ENCODE peak calls at places on chromosome 21, in five cellular contexts. O is HepG2, F is K562, R is SK-N-SH, G is HCT116. J is an unnamed sample.

GRCh38 chr21:46125846-46126301 is 28.0 kb downstream of the COL6A2 start:
- DNase-seq in O (no peak), R (no peak), F (no peak), G (no peak), J (no peak)

GRCh38 chr21:33025471-33026298 is at the start of gene OLIG2:
- DNase-seq in F (peak), R (peak), O (no peak), G (no peak), J (no peak)

GRCh38 chr21:37204580-37204979 is 62.6 kb downstream of the VPS26C start:
- DNase-seq in O (no peak), G (no peak), F (no peak), R (no peak), J (no peak)

GRCh38 chr21:38170283-38170682 is 86.5 kb upstream of the KCNJ15 start:
- DNase-seq in F (no peak), G (no peak), R (no peak), O (no peak), J (no peak)

GRCh38 chr21:38159355-38159754 is 97.4 kb upstream of the KCNJ15 start:
- DNase-seq in R (peak), G (peak), O (peak), F (peak), J (peak)

GRCh38 chr21:33251119-33251518 is 15.0 kb upstream of the IL10RB start:
- DNase-seq in G (no peak), R (no peak), O (no peak), F (no peak), J (no peak)

GRCh38 chr21:33075128-33075527 is 5.2 kb downstream of the OLIG1 start:
- DNase-seq in F (no peak), O (no peak), R (no peak), G (no peak), J (no peak)

GRCh38 chr21:44812640-44813039 is 5.2 kb downstream of the SUMO3 start:
- DNase-seq in R (no peak), F (no peak), G (no peak), O (no peak), J (no peak)

GRCh38 chr21:39715804-39716397 is 29.1 kb upstream of the IGSF5 start:
- DNase-seq in O (peak), G (peak), F (peak), R (peak), J (no peak)

GRCh38 chr21:25507522-25507921 is 99.8 kb downstream of the MRPL39 start:
- DNase-seq in G (no peak), F (no peak), R (no peak), O (no peak), J (no peak)

DNA sequence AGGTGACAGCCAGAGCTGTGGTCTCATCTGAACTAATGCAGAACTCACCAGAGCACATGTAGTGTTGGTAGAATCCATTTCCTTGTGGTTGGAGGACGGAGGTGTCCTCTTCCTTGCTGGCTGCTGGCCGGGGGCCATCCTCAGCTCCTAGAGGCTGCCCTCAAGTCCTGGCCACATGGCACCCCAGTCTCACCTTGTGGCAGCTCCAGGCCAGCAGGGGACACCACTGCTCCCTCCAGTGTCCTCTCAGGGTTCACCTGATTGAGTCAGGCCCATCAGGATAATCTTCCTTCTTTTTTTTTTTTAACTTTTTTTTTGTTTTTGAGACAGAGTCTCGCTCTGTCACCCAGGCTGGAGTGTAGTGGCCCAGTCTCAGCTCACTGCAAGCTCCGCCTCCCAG is 2.9 kb downstream of the KCNE1 start:
- DNase-seq in O (no peak), G (no peak), R (no peak), F (no peak), J (no peak)
- TF ChIP-seq POLR2AphosphoS5 in O (no peak), G (no peak), R (no peak), F (no peak), J (no peak)

DNA sequence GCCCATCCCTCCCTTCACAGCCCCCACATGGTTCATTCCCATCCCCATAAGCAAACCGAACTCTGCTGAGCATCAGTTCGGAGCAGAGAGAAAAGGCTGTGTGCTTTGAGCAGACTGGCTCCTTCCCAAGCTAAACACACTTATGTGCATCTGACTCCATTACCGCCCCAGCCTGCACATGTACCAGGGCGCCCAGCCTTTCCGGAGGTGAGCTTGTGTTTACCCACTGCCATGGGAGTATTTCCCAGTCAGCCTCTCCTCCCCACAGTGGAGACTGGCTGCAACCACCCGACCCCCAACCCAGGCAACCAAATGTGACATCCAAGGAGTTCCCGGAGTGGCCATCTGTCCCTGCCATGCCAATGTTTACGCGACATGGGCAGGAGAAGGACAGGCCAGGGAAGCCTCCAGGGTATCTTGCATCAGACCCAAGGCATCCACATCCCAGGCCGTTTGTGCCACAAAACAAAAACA is 9.4 kb downstream of the TIAM1 start:
- DNase-seq in G (no peak), F (no peak), R (peak), O (no peak), J (no peak)
- TF ChIP-seq SIN3A in G (no peak), F (no peak), R (no peak), O (no peak), J (no peak)

GRCh38 chr21:26845066-26845749 is at the start of gene ADAMTS1:
- DNase-seq in R (peak), G (no peak), O (peak), F (no peak), J (no peak)
- TF ChIP-seq POLR2AphosphoS5 in R (peak), G (no peak), O (no peak), F (no peak), J (no peak)

DNA sequence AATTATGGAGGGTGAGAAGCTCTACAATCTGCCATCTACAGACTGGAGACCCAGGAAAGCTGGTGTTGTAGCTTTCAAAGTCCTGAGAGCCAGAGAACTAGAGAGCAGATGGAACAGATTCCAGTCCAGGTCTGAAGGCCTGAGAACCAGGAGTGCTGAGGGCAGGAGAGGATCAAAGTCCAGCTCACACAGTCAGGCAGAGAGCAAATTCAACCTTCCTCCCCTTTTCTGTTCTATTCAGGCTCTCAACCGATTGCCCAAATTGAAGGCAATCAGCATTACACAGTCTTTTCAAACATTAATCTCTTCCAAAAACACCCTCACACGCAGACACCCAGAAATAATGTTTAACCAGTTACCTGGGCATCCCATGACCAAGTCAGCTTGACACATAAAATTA is 2.5 kb upstream of the TMPRSS2 start:
- DNase-seq in G (no peak), F (no peak), O (peak), R (no peak), J (no peak)
- TF ChIP-seq SIN3A in G (no peak), F (no peak), O (no peak), R (no peak), J (no peak)

GRCh38 chr21:43645414-43645891 is 13.8 kb downstream of the HSF2BP start:
- DNase-seq in O (peak), R (no peak), G (no peak), F (peak), J (peak)

GRCh38 chr21:43648171-43648570 is 11.1 kb downstream of the HSF2BP start:
- DNase-seq in O (no peak), G (no peak), R (no peak), F (no peak), J (no peak)

GRCh38 chr21:43644609-43645008 is 14.7 kb downstream of the HSF2BP start:
- DNase-seq in F (peak), O (no peak), G (no peak), R (no peak), J (no peak)

GRCh38 chr21:43645987-43646386 is 13.3 kb downstream of the HSF2BP start:
- DNase-seq in O (no peak), F (peak), R (no peak), G (no peak), J (no peak)

DNA sequence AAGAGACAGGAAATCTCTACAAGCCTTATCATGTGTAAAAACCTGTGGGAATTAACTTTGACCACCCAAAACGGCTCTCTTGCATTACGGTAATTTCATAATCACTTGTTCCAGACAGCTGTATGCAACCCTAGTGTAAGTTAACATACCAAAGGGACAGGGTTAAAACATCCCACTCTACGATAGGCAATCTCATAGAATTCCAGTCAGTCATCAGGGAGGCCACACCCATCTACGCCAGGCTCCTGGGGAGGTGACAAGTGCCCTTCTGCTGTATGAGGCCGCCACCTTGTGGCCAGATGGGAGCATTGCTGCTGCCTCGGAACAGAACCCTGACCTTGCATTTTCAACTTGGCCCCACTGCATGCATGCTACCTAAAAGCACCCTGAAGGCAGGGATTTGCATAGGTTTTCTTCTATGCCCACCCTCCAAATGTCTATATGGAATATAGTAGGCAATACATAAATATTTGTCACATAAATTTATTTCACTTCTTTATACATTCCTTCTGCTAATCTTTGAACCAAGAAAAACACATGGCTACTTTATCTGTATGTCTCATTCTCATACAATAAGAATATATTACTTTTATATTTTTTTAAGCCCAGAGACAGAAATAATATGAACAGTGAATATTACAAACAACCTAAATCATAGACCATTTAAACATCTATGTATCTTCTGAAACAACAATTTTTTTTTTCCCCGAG is 12.6 kb downstream of the HSF2BP start:
- DNase-seq in G (peak), O (peak), F (peak), R (peak), J (peak)
- TF ChIP-seq POLR2AphosphoS5 in G (no peak), O (no peak), F (no peak), R (no peak), J (no peak)

GRCh38 chr21:35926003-35926541 is 134.3 kb downstream of the SETD4 start:
- DNase-seq in G (no peak), F (peak), R (no peak), O (no peak), J (no peak)

GRCh38 chr21:35924714-35925301 is 135.5 kb downstream of the SETD4 start:
- DNase-seq in G (no peak), O (no peak), F (peak), R (no peak), J (no peak)

GRCh38 chr21:35927262-35927661 is 133.1 kb downstream of the SETD4 start:
- DNase-seq in G (no peak), R (no peak), O (no peak), F (no peak), J (no peak)

GRCh38 chr21:35923971-35924370 is 136.4 kb downstream of the SETD4 start:
- DNase-seq in R (no peak), G (no peak), O (no peak), F (no peak), J (no peak)

DNA sequence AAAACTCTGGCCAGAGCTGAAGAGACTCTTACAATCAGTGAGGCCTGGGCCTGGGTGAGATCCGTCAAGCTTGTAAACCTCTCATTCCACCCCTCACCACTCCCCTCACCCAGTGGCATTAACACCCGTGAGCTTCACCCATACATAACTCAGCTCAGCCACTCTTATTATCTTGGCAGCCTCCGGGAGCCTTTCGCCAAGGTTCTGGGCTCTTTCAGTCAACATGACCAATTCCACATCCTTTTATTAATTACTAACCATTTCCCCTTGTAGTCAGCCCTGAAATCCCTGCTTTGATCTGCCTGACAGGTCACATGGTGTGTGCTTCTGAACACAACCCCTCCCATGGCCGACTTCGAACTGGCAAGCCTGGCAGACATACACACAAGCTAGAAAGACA is 134.8 kb downstream of the SETD4 start:
- DNase-seq in R (no peak), G (no peak), O (peak), F (peak), J (no peak)
- TF ChIP-seq SIN3A in R (no peak), G (no peak), O (no peak), F (no peak), J (no peak)

GRCh38 chr21:35084869-35085268 is 35.8 kb upstream of the RUNX1 start:
- DNase-seq in G (no peak), O (no peak), F (no peak), R (no peak), J (no peak)
- TF ChIP-seq POLR2AphosphoS5 in G (no peak), O (no peak), F (no peak), R (no peak), J (no peak)

GRCh38 chr21:31786164-31786920 is 54.4 kb upstream of the SCAF4 start:
- DNase-seq in R (no peak), G (no peak), F (no peak), O (no peak), J (no peak)

DNA sequence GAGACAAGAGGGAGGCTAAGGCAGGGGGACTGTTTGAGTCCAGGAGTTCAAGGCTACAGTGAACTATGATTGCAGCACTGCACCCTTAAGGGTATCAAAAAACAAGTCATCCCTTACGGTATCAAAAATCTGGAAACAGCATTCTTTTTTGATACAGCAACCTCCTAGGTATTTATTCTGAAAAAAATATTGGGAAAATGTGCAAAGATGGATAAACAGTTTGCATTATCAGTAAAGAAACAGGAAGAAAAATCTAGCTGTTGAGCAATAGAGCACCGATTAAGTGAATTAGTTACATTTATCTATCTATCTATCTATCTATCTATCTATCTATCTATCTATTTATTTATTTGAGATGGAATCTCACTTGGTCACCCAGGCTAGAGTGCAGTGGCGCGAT is 56.7 kb upstream of the SCAF4 start:
- DNase-seq in O (no peak), F (no peak), G (no peak), R (no peak), J (no peak)
- TF ChIP-seq SIN3A in O (no peak), F (no peak), G (no peak), R (no peak), J (no peak)

DNA sequence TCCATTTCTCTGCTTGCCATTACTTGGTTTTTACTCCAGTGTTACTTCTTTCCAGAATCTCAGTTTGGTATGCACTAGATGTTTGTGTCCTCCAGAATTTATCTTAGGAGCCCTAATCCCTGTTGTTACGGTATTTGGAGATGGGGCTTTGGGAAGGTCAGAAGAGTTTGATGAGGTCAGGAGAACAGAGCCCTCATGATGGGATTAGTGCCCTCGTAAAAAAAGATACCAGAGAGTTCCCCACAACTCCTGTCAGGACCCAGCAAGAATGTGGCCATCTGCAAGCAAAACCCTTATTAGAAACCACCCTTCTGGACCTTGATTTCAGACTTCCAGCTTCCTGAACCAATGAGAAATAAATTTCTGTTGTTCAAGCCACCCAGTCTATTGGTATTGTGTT is 98.0 kb downstream of the ADAMTS1 start:
- DNase-seq in R (no peak), F (no peak), G (no peak), O (no peak), J (no peak)
- TF ChIP-seq POLR2AphosphoS5 in R (no peak), F (no peak), G (no peak), O (no peak), J (no peak)

DNA sequence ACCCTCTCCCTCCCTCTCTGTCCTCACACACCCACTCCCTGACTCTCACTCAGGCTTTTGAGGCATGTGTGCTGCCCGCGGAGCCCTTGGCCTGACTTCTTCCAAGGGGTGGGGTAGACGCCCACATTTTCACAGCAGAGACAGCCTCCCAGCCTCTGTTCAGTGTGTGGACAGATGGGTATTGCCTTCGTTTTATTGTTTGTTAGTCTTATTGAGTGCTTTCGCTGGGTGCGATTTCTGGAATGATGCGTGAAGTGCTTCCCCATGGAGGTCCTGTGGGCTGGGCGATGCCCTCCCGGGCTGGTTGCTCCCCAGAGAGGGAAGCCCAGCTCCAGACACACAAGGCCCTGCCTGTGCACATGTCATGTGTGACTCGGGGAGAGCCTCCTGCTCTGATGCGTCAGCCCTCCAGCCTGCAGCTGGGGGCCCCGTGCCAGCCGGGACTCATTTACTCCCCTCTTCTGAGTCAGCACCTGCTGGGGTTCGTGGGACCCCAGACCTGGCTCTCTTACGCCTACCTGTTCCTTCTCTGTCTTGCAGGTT is 14.7 kb downstream of the PDXK start:
- DNase-seq in O (no peak), F (no peak), G (no peak), R (no peak), J (no peak)
- TF ChIP-seq SIN3A in O (no peak), F (no peak), G (no peak), R (no peak), J (no peak)